ENCODE peak calls at places on chromosomes 6 and 20, in nine cellular contexts. P is small intestine; B is Daoy; V is NCI-H1092 treated with DMSO at 0.1 percent for 48 hours; Y is stimulated activated CD8-positive, alpha-beta memory T cell treated with anti-CD3 and anti-CD28 coated beads, Interleukin-15, amount 100 ng/mL, for 1 hour; J is iris pigment epithelial cell; L is H4; N is CD4-positive, alpha-beta memory T cell; E is KBM-7. R is an unnamed sample.

GRCh38 chr20:59164681-59165388 is 1.2 kb downstream of the ZNF831 start:
- DNase-seq in J (no peak), N (peak), E (no peak), P (no peak), Y (no peak), L (no peak), B (no peak), V (no peak), R (no peak)

GRCh38 chr6:81997091-81997926 is 244.8 kb upstream of the TENT5A start:
- DNase-seq in Y (no peak), J (peak), N (no peak), B (peak), P (no peak), L (peak), E (peak), V (no peak), R (peak)

GRCh38 chr6:34240329-34241248 is 3.9 kb downstream of the HMGA1 start:
- DNase-seq in V (no peak), Y (no peak), N (no peak), L (no peak), B (no peak), P (peak), J (no peak), E (no peak), R (no peak)

GRCh38 chr20:3687655-3688054 is 5.8 kb upstream of the ADAM33 start:
- DNase-seq in V (no peak), J (peak), E (peak), B (peak), Y (no peak), N (no peak), L (peak), P (peak), R (peak)

GRCh38 chr20:58708246-58708931 is 15.8 kb downstream of the NPEPL1 start:
- DNase-seq in P (no peak), V (no peak), N (no peak), B (no peak), E (no peak), J (no peak), L (no peak), Y (no peak), R (no peak)

GRCh38 chr6:165729307-165729936 is 66.4 kb upstream of the PDE10A start:
- DNase-seq in Y (peak), E (peak), P (peak), N (no peak), B (no peak), J (no peak), L (no peak), V (peak), R (peak)

GRCh38 chr6:55758156-55758942 is 117.0 kb downstream of the BMP5 start:
- DNase-seq in L (peak), N (no peak), B (peak), V (no peak), Y (no peak), J (peak), P (no peak), E (no peak), R (peak)

GRCh38 chr6:158653577-158654354 is 3.9 kb downstream of the SYTL3 start:
- DNase-seq in J (no peak), N (peak), P (peak), E (peak), L (no peak), Y (peak), B (no peak), V (no peak), R (no peak)

GRCh38 chr6:12363651-12364381 is 73.7 kb downstream of the EDN1 start:
- DNase-seq in L (no peak), Y (no peak), B (no peak), P (peak), J (no peak), V (no peak), E (peak), N (no peak), R (peak)

GRCh38 chr20:19249515-19249914 is 37.1 kb downstream of the SLC24A3 start:
- DNase-seq in J (peak), E (peak), V (no peak), N (no peak), L (no peak), Y (no peak), B (peak), P (peak), R (peak)

GRCh38 chr6:107665386-107665785 is 158.7 kb downstream of the SCML4 start:
- DNase-seq in B (no peak), P (no peak), N (no peak), E (no peak), J (peak), V (peak), Y (no peak), L (no peak), R (no peak)

GRCh38 chr6:38909020-38909730 is 139.4 kb upstream of the GLP1R start:
- DNase-seq in N (no peak), B (no peak), E (no peak), J (peak), P (peak), Y (no peak), V (no peak), L (peak), R (no peak)

GRCh38 chr6:40937491-40937890 is 101.5 kb downstream of the UNC5CL start:
- DNase-seq in L (no peak), Y (no peak), E (no peak), J (peak), P (no peak), B (no peak), V (no peak), N (no peak), R (peak)

GRCh38 chr20:48975955-48976354 is 54.4 kb downstream of the ARFGEF2 start:
- DNase-seq in E (no peak), J (no peak), Y (no peak), L (no peak), B (no peak), V (peak), N (no peak), P (no peak), R (no peak)

R was measured in kidney tubule cell.